ENCODE peak calls at places on chromosomes 1 and 21, in nine cellular contexts. One of them, this sample, is unnamed.

GRCh38 chr1:38512789-38513188 is 346.8 kb downstream of the RRAGC start:
- ATAC-seq in IMR-90: no peak
- ATAC-seq in A549: no peak
- ATAC-seq in HCT116: no peak
- ATAC-seq in K562: no peak
- ATAC-seq in heart left ventricle: no peak
- ATAC-seq in body of pancreas: no peak
- ATAC-seq in right lobe of liver: no peak
- ATAC-seq in gastrocnemius medialis: no peak
- ATAC-seq in this sample: peak; percentile 36

GRCh38 chr1:48610628-48611542 is 138.9 kb upstream of the SPATA6 start:
- ATAC-seq in A549: no peak
- ATAC-seq in HCT116: no peak
- ATAC-seq in body of pancreas: no peak
- ATAC-seq in IMR-90: no peak
- ATAC-seq in gastrocnemius medialis: no peak
- ATAC-seq in heart left ventricle: peak; percentile 70
- ATAC-seq in right lobe of liver: no peak
- ATAC-seq in K562: no peak
- ATAC-seq in this sample: no peak

GRCh38 chr1:114854693-114855320 is at the start of gene SYCP1:
- ATAC-seq in right lobe of liver: peak; percentile 16
- ATAC-seq in IMR-90: no peak
- ATAC-seq in gastrocnemius medialis: no peak
- ATAC-seq in HCT116: no peak
- ATAC-seq in heart left ventricle: no peak
- ATAC-seq in body of pancreas: no peak
- ATAC-seq in A549: no peak
- ATAC-seq in K562: peak; percentile 51
- ATAC-seq in this sample: no peak

GRCh38 chr1:183702087-183702812 is 49.1 kb upstream of the APOBEC4 start:
- ATAC-seq in right lobe of liver: no peak
- ATAC-seq in A549: no peak
- ATAC-seq in heart left ventricle: no peak
- ATAC-seq in body of pancreas: no peak
- ATAC-seq in HCT116: no peak
- ATAC-seq in gastrocnemius medialis: no peak
- ATAC-seq in K562: peak; percentile 76
- ATAC-seq in IMR-90: no peak
- ATAC-seq in this sample: no peak

GRCh38 chr1:38745476-38746410 is 113.8 kb downstream of the RRAGC start:
- ATAC-seq in IMR-90: no peak
- ATAC-seq in heart left ventricle: no peak
- ATAC-seq in K562: peak; percentile 71
- ATAC-seq in gastrocnemius medialis: no peak
- ATAC-seq in A549: no peak
- ATAC-seq in right lobe of liver: no peak
- ATAC-seq in HCT116: peak; percentile 72
- ATAC-seq in body of pancreas: no peak
- ATAC-seq in this sample: no peak

GRCh38 chr1:186474208-186474607 is 13.3 kb upstream of the PDC start:
- ATAC-seq in heart left ventricle: no peak
- ATAC-seq in right lobe of liver: no peak
- ATAC-seq in gastrocnemius medialis: no peak
- ATAC-seq in body of pancreas: no peak
- ATAC-seq in HCT116: no peak
- ATAC-seq in IMR-90: no peak
- ATAC-seq in K562: no peak
- ATAC-seq in A549: no peak
- ATAC-seq in this sample: no peak

GRCh38 chr1:108050911-108051624 is 86.1 kb upstream of the VAV3 start:
- ATAC-seq in IMR-90: no peak
- ATAC-seq in body of pancreas: peak; percentile 28
- ATAC-seq in right lobe of liver: peak; percentile 30
- ATAC-seq in A549: no peak
- ATAC-seq in gastrocnemius medialis: peak; percentile 22
- ATAC-seq in K562: no peak
- ATAC-seq in heart left ventricle: peak; percentile 30
- ATAC-seq in HCT116: no peak
- ATAC-seq in this sample: no peak

GRCh38 chr21:31873696-31874599 is 1.1 kb downstream of the HUNK start:
- ATAC-seq in right lobe of liver: peak; percentile 29
- ATAC-seq in A549: peak; percentile 89
- ATAC-seq in HCT116: peak; percentile 83
- ATAC-seq in gastrocnemius medialis: no peak
- ATAC-seq in heart left ventricle: peak; percentile 44
- ATAC-seq in K562: peak; percentile 92
- ATAC-seq in IMR-90: peak; percentile 53
- ATAC-seq in body of pancreas: peak; percentile 58
- ATAC-seq in this sample: peak; percentile 40

GRCh38 chr1:203420220-203420705 is 55.3 kb upstream of the PRELP start:
- ATAC-seq in K562: no peak
- ATAC-seq in body of pancreas: no peak
- ATAC-seq in HCT116: no peak
- ATAC-seq in IMR-90: no peak
- ATAC-seq in gastrocnemius medialis: no peak
- ATAC-seq in A549: no peak
- ATAC-seq in heart left ventricle: no peak
- ATAC-seq in right lobe of liver: no peak
- ATAC-seq in this sample: no peak

GRCh38 chr1:24150228-24151174 is 7.6 kb upstream of the IL22RA1 start:
- ATAC-seq in gastrocnemius medialis: peak; percentile 95
- ATAC-seq in body of pancreas: peak; percentile 92
- ATAC-seq in right lobe of liver: peak; percentile 94
- ATAC-seq in HCT116: peak; percentile 95
- ATAC-seq in A549: peak; percentile 98
- ATAC-seq in heart left ventricle: peak; percentile 95
- ATAC-seq in K562: peak; percentile 99
- ATAC-seq in IMR-90: peak; percentile 99
- ATAC-seq in this sample: peak; percentile 93

DNA sequence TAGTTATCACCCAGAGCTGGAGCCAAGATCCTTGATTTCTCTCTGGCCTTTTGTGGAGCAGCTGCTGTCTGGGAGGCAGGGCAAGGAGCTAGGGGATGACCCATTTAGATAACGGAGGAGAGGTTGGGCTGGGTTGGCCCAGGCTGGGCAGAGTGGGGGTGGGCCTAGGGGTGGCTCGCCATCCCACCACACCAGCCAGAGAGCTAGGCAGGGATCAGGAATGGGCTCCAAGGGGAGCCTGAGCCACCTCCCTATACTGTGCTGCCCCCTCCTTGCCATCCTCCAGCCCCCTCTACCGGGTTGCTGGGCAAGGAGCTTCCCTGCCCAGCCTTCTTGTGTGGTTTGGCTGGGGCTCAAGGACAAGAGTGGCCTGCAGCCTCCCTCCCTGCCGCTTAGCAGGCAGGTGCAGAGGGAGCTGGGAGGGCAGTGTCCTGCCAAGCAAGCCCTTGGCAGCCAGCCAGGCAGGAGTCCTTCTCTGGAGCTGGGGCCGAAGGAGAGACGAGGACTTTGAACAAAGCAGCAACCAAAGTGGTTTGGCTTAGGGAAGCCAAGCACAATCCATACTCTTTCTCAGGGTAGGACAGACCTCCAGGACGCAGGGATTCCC is 4.1 kb downstream of the NUAK2 start:
- ATAC-seq in body of pancreas: peak; percentile 72
- ATAC-seq in heart left ventricle: peak; percentile 57
- ATAC-seq in right lobe of liver: peak; percentile 32
- ATAC-seq in K562: no peak
- ATAC-seq in A549: peak; percentile 26
- ATAC-seq in gastrocnemius medialis: peak; percentile 77
- ATAC-seq in IMR-90: no peak
- ATAC-seq in HCT116: peak; percentile 19
- ATAC-seq in this sample: peak; percentile 2
- TF ChIP-seq POLR2A in body of pancreas: peak; percentile 39
- TF ChIP-seq POLR2A in heart left ventricle: no peak
- TF ChIP-seq POLR2A in right lobe of liver: no peak
- TF ChIP-seq POLR2A in K562: no peak
- TF ChIP-seq POLR2A in A549: no peak
- TF ChIP-seq POLR2A in gastrocnemius medialis: no peak
- TF ChIP-seq POLR2A in IMR-90: no peak
- TF ChIP-seq POLR2A in HCT116: no peak
- TF ChIP-seq POLR2A in this sample: no peak

GRCh38 chr21:37563641-37564340 is 197.2 kb downstream of the DYRK1A start:
- ATAC-seq in right lobe of liver: peak; percentile 93
- ATAC-seq in heart left ventricle: peak; percentile 95
- ATAC-seq in body of pancreas: peak; percentile 94
- ATAC-seq in HCT116: peak; percentile 83
- ATAC-seq in gastrocnemius medialis: peak; percentile 69
- ATAC-seq in IMR-90: peak; percentile 91
- ATAC-seq in A549: peak; percentile 91
- ATAC-seq in K562: peak; percentile 93
- ATAC-seq in this sample: peak; percentile 96
- TF ChIP-seq CTCF in right lobe of liver: peak; percentile 17
- TF ChIP-seq CTCF in heart left ventricle: peak; percentile 30
- TF ChIP-seq CTCF in body of pancreas: peak; percentile 23
- TF ChIP-seq CTCF in HCT116: no peak
- TF ChIP-seq CTCF in gastrocnemius medialis: no peak
- TF ChIP-seq CTCF in IMR-90: peak; percentile 39
- TF ChIP-seq CTCF in A549: peak; percentile 20
- TF ChIP-seq CTCF in K562: peak; percentile 69
- TF ChIP-seq CTCF in this sample: no peak

DNA sequence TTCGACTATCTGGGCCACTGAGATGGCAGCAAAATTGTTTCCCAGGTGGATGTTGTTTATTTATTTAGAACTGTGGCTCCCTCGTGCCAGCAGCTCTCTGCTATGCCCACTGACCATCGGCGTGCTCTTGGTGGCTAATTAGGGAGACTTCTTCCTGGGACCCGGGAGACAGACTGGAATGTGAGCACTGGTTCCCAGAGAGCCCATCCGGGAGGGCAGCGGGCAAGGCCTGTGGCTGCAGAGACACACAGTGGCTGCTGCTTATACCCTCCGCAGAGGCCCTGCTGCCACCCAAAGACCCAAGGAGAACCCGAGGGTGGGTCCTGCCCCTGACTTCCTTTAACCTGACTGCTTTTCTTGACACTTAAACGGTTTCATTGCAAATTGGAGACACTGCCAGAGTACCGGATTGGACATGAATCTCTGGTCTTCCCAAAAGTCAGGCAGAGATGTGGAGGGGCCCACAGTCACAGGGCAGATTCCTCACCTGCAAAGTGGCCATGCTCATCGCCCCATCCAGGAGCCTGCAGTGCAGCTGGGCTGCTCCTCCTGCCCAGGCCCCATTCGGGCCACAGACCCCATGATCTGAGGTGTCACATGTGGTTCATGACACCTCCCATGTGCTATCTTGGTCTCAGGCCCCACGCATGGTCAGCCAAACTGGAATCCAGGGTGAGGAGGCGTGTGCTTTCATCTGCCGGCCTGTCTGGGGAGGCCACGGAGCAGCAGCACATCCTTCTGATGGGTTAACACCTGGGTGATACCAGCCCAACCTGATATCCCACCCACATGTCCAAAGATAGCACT is 5.7 kb upstream of the MATN1 start:
- ATAC-seq in HCT116: no peak
- ATAC-seq in gastrocnemius medialis: no peak
- ATAC-seq in IMR-90: no peak
- ATAC-seq in right lobe of liver: no peak
- ATAC-seq in heart left ventricle: no peak
- ATAC-seq in K562: no peak
- ATAC-seq in A549: no peak
- ATAC-seq in body of pancreas: no peak
- ATAC-seq in this sample: no peak
- TF ChIP-seq POLR2A in HCT116: no peak
- TF ChIP-seq POLR2A in gastrocnemius medialis: no peak
- TF ChIP-seq POLR2A in IMR-90: no peak
- TF ChIP-seq POLR2A in right lobe of liver: no peak
- TF ChIP-seq POLR2A in heart left ventricle: no peak
- TF ChIP-seq POLR2A in K562: no peak
- TF ChIP-seq POLR2A in A549: no peak
- TF ChIP-seq POLR2A in body of pancreas: no peak
- TF ChIP-seq POLR2A in this sample: no peak

GRCh38 chr21:34132905-34133304 is 59.5 kb downstream of the MRPS6 start:
- ATAC-seq in right lobe of liver: no peak
- ATAC-seq in IMR-90: no peak
- ATAC-seq in gastrocnemius medialis: no peak
- ATAC-seq in K562: no peak
- ATAC-seq in heart left ventricle: no peak
- ATAC-seq in A549: no peak
- ATAC-seq in HCT116: no peak
- ATAC-seq in body of pancreas: no peak
- ATAC-seq in this sample: no peak
- TF ChIP-seq CTCF in right lobe of liver: no peak
- TF ChIP-seq CTCF in IMR-90: no peak
- TF ChIP-seq CTCF in gastrocnemius medialis: no peak
- TF ChIP-seq CTCF in K562: no peak
- TF ChIP-seq CTCF in heart left ventricle: no peak
- TF ChIP-seq CTCF in A549: no peak
- TF ChIP-seq CTCF in HCT116: no peak
- TF ChIP-seq CTCF in body of pancreas: no peak
- TF ChIP-seq CTCF in this sample: no peak